ENCODE peak calls at places on chromosome 5, in eight cellular contexts. One of them, this sample, is unnamed. For H3K36me3, the result is how much of the 10 kb centered on the place peaks cover.

GRCh38 chr5:41246376-41246775 is 33.0 kb upstream of the C6 start:
- DNase-seq in upper lobe of right lung: no peak
- DNase-seq in fibroblast of lung: peak
- DNase-seq in GM23338: no peak
- DNase-seq in tibial nerve: no peak
- DNase-seq in heart right ventricle: no peak
- DNase-seq in MM.1S: no peak
- DNase-seq in transverse colon: no peak
- DNase-seq in this sample: no peak

GRCh38 chr5:18113724-18114123 is 479.5 kb downstream of the TAF11L14 start:
- DNase-seq in upper lobe of right lung: no peak
- DNase-seq in fibroblast of lung: peak
- DNase-seq in GM23338: peak
- DNase-seq in tibial nerve: no peak
- DNase-seq in heart right ventricle: no peak
- DNase-seq in MM.1S: no peak
- DNase-seq in transverse colon: no peak
- DNase-seq in this sample: no peak

GRCh38 chr5:132428147-132428482 is 58.6 kb downstream of the SLC22A5 start:
- DNase-seq in upper lobe of right lung: no peak
- DNase-seq in fibroblast of lung: no peak
- DNase-seq in GM23338: no peak
- DNase-seq in tibial nerve: no peak
- DNase-seq in heart right ventricle: no peak
- DNase-seq in MM.1S: no peak
- DNase-seq in transverse colon: no peak
- DNase-seq in this sample: no peak

GRCh38 chr5:12854386-12854785 is 950.1 kb upstream of the CTNND2 start:
- DNase-seq in upper lobe of right lung: no peak
- DNase-seq in fibroblast of lung: no peak
- DNase-seq in GM23338: no peak
- DNase-seq in tibial nerve: no peak
- DNase-seq in heart right ventricle: no peak
- DNase-seq in MM.1S: no peak
- DNase-seq in transverse colon: no peak
- DNase-seq in this sample: no peak

GRCh38 chr5:40687316-40687715 is 7.6 kb downstream of the PTGER4 start:
- DNase-seq in upper lobe of right lung: no peak
- DNase-seq in fibroblast of lung: no peak
- DNase-seq in GM23338: no peak
- DNase-seq in tibial nerve: no peak
- DNase-seq in heart right ventricle: no peak
- DNase-seq in MM.1S: no peak
- DNase-seq in transverse colon: no peak
- DNase-seq in this sample: no peak

GRCh38 chr5:125012727-125013451 is 266.4 kb upstream of the ZNF608 start:
- DNase-seq in upper lobe of right lung: no peak
- DNase-seq in fibroblast of lung: no peak
- DNase-seq in GM23338: no peak
- DNase-seq in tibial nerve: no peak
- DNase-seq in heart right ventricle: no peak
- DNase-seq in MM.1S: no peak
- DNase-seq in transverse colon: no peak
- DNase-seq in this sample: no peak

GRCh38 chr5:89338935-89339334 is 456.0 kb upstream of the MEF2C start:
- DNase-seq in upper lobe of right lung: no peak
- DNase-seq in fibroblast of lung: peak
- DNase-seq in GM23338: no peak
- DNase-seq in tibial nerve: no peak
- DNase-seq in heart right ventricle: no peak
- DNase-seq in MM.1S: no peak
- DNase-seq in transverse colon: no peak
- DNase-seq in this sample: no peak

GRCh38 chr5:100165309-100165708 is 369.9 kb upstream of the FAM174A start:
- DNase-seq in upper lobe of right lung: no peak
- DNase-seq in fibroblast of lung: peak
- DNase-seq in GM23338: no peak
- DNase-seq in tibial nerve: no peak
- DNase-seq in heart right ventricle: no peak
- DNase-seq in MM.1S: peak
- DNase-seq in transverse colon: no peak
- DNase-seq in this sample: no peak

GRCh38 chr5:122089096-122089495 is 11.0 kb upstream of the LOX start:
- DNase-seq in upper lobe of right lung: no peak
- DNase-seq in fibroblast of lung: peak
- DNase-seq in GM23338: no peak
- DNase-seq in tibial nerve: no peak
- DNase-seq in heart right ventricle: no peak
- DNase-seq in MM.1S: no peak
- DNase-seq in transverse colon: no peak
- DNase-seq in this sample: no peak

GRCh38 chr5:146890733-146891440 is 12.3 kb upstream of the PPP2R2B start:
- DNase-seq in upper lobe of right lung: no peak
- DNase-seq in fibroblast of lung: peak
- DNase-seq in GM23338: no peak
- DNase-seq in tibial nerve: no peak
- DNase-seq in heart right ventricle: no peak
- DNase-seq in MM.1S: no peak
- DNase-seq in transverse colon: no peak
- DNase-seq in this sample: no peak

GRCh38 chr5:147234098-147234824 is 565 bp upstream of the STK32A start:
- DNase-seq in upper lobe of right lung: no peak
- DNase-seq in fibroblast of lung: no peak
- DNase-seq in GM23338: peak
- DNase-seq in tibial nerve: no peak
- DNase-seq in heart right ventricle: no peak
- DNase-seq in MM.1S: no peak
- DNase-seq in transverse colon: no peak
- DNase-seq in this sample: no peak

GRCh38 chr5:167934561-167934971 is 356.9 kb upstream of the WWC1 start:
- DNase-seq in upper lobe of right lung: no peak
- DNase-seq in fibroblast of lung: peak
- DNase-seq in GM23338: no peak
- DNase-seq in tibial nerve: no peak
- DNase-seq in heart right ventricle: peak
- DNase-seq in MM.1S: no peak
- DNase-seq in transverse colon: peak
- DNase-seq in this sample: no peak

DNA sequence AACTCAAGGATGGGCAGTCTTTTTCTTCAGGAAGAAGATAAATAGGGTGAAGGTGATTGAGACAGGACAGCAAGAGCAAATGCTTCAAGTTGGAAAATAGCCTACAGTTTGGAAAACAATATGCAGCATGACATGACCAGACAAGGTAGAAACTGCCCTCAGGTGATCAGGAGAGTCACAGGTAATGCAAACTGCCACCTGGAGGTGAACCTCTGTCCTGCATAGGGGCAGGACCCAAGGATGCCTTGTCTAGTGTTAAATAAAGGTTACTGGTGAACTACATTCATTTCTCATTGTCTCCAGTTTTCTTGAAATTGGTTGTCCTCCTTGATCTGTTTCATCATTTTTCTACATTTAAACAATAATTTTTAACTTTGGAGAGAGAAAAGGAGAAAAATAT is 232.1 kb downstream of the SEMA5A start:
- DNase-seq in upper lobe of right lung: no peak
- DNase-seq in fibroblast of lung: no peak
- DNase-seq in GM23338: peak
- DNase-seq in tibial nerve: no peak
- DNase-seq in heart right ventricle: no peak
- DNase-seq in MM.1S: no peak
- DNase-seq in transverse colon: no peak
- DNase-seq in this sample: no peak
- TF ChIP-seq CTCF in upper lobe of right lung: no peak
- TF ChIP-seq CTCF in fibroblast of lung: no peak
- TF ChIP-seq CTCF in GM23338: peak
- TF ChIP-seq CTCF in tibial nerve: no peak
- TF ChIP-seq CTCF in heart right ventricle: no peak
- TF ChIP-seq CTCF in MM.1S: no peak
- TF ChIP-seq CTCF in transverse colon: no peak
- TF ChIP-seq CTCF in this sample: peak

DNA sequence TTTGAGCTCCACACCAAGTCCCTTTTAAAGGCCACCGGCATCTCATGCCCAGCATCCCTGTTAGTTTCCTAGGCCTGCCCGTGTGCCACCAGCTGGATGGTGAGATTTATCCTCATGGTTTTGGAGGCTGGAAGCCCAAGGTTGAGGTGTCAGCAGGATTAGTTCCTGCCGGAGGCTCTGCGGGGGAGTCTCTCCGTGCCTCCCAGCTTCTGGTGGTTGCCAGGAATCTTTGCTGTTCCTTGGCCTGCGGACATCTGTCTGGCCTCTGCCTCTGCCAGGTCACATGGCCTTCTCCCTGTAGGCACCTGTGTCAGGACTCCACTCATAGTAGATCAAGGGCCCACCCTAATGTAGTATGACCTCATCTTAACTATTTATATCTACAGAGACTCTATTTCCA is 45.4 kb downstream of the JADE2 start:
- DNase-seq in upper lobe of right lung: no peak
- DNase-seq in fibroblast of lung: no peak
- DNase-seq in GM23338: no peak
- DNase-seq in tibial nerve: no peak
- DNase-seq in heart right ventricle: no peak
- DNase-seq in MM.1S: no peak
- DNase-seq in transverse colon: no peak
- DNase-seq in this sample: no peak
- H3K36me3 ChIP-seq in upper lobe of right lung: half or more
- H3K36me3 ChIP-seq in fibroblast of lung: under half
- H3K36me3 ChIP-seq in GM23338: under half
- H3K36me3 ChIP-seq in tibial nerve: half or more
- H3K36me3 ChIP-seq in heart right ventricle: half or more
- H3K36me3 ChIP-seq in MM.1S: under half
- H3K36me3 ChIP-seq in transverse colon: under half
- H3K36me3 ChIP-seq in this sample: half or more

GRCh38 chr5:66144799-66145390 is 795 bp downstream of the SREK1 start:
- DNase-seq in upper lobe of right lung: no peak
- DNase-seq in fibroblast of lung: peak
- DNase-seq in GM23338: no peak
- DNase-seq in tibial nerve: no peak
- DNase-seq in heart right ventricle: no peak
- DNase-seq in MM.1S: no peak
- DNase-seq in transverse colon: no peak
- DNase-seq in this sample: peak

GRCh38 chr5:66144074-66144798 is at the start of gene SREK1:
- DNase-seq in upper lobe of right lung: peak
- DNase-seq in fibroblast of lung: peak
- DNase-seq in GM23338: peak
- DNase-seq in tibial nerve: peak
- DNase-seq in heart right ventricle: peak
- DNase-seq in MM.1S: peak
- DNase-seq in transverse colon: peak
- DNase-seq in this sample: peak

GRCh38 chr5:66139313-66139712 is 4.8 kb upstream of the SREK1 start:
- DNase-seq in upper lobe of right lung: no peak
- DNase-seq in fibroblast of lung: no peak
- DNase-seq in GM23338: no peak
- DNase-seq in tibial nerve: no peak
- DNase-seq in heart right ventricle: no peak
- DNase-seq in MM.1S: no peak
- DNase-seq in transverse colon: no peak
- DNase-seq in this sample: no peak

GRCh38 chr5:66143473-66144073 is 527 bp upstream of the SREK1 start:
- DNase-seq in upper lobe of right lung: no peak
- DNase-seq in fibroblast of lung: no peak
- DNase-seq in GM23338: no peak
- DNase-seq in tibial nerve: no peak
- DNase-seq in heart right ventricle: no peak
- DNase-seq in MM.1S: peak
- DNase-seq in transverse colon: no peak
- DNase-seq in this sample: no peak

DNA sequence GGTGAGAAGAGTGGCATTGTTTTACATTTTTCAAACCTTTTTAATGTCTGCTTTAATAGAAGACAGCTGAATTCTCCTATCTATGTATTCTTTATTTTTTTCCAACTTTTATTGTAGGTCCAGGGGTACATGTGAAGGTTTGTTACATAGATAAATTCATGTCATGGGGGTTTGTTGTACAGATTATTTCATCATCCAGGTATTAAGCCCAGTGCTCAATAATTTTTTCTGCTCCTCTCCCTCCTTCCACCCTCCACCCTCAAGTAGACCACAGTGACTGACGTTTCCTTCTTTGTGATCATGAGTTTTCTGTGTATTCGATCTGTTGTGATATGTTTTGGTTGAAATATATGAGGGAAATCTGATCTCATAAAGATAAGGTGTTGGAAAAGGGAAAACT is 1.7 kb upstream of the SREK1 start:
- DNase-seq in upper lobe of right lung: no peak
- DNase-seq in fibroblast of lung: no peak
- DNase-seq in GM23338: no peak
- DNase-seq in tibial nerve: no peak
- DNase-seq in heart right ventricle: no peak
- DNase-seq in MM.1S: no peak
- DNase-seq in transverse colon: no peak
- DNase-seq in this sample: no peak
- H3K27ac ChIP-seq in upper lobe of right lung: no peak
- H3K27ac ChIP-seq in fibroblast of lung: no peak
- H3K27ac ChIP-seq in GM23338: no peak
- H3K27ac ChIP-seq in tibial nerve: no peak
- H3K27ac ChIP-seq in heart right ventricle: no peak
- H3K27ac ChIP-seq in MM.1S: no peak
- H3K27ac ChIP-seq in transverse colon: no peak
- H3K27ac ChIP-seq in this sample: no peak

GRCh38 chr5:14671414-14671813 is 6.9 kb downstream of the OTULIN start:
- DNase-seq in upper lobe of right lung: no peak
- DNase-seq in fibroblast of lung: peak
- DNase-seq in GM23338: no peak
- DNase-seq in tibial nerve: no peak
- DNase-seq in heart right ventricle: no peak
- DNase-seq in MM.1S: peak
- DNase-seq in transverse colon: no peak
- DNase-seq in this sample: no peak

GRCh38 chr5:14672082-14672481 is 7.6 kb downstream of the OTULIN start:
- DNase-seq in upper lobe of right lung: no peak
- DNase-seq in fibroblast of lung: no peak
- DNase-seq in GM23338: no peak
- DNase-seq in tibial nerve: no peak
- DNase-seq in heart right ventricle: no peak
- DNase-seq in MM.1S: no peak
- DNase-seq in transverse colon: no peak
- DNase-seq in this sample: no peak

GRCh38 chr5:14672508-14673394 is 8.2 kb downstream of the OTULIN start:
- DNase-seq in upper lobe of right lung: no peak
- DNase-seq in fibroblast of lung: peak
- DNase-seq in GM23338: peak
- DNase-seq in tibial nerve: no peak
- DNase-seq in heart right ventricle: no peak
- DNase-seq in MM.1S: no peak
- DNase-seq in transverse colon: no peak
- DNase-seq in this sample: no peak

GRCh38 chr5:14675309-14675708 is 10.8 kb downstream of the OTULIN start:
- DNase-seq in upper lobe of right lung: no peak
- DNase-seq in fibroblast of lung: peak
- DNase-seq in GM23338: no peak
- DNase-seq in tibial nerve: no peak
- DNase-seq in heart right ventricle: no peak
- DNase-seq in MM.1S: no peak
- DNase-seq in transverse colon: no peak
- DNase-seq in this sample: no peak

DNA sequence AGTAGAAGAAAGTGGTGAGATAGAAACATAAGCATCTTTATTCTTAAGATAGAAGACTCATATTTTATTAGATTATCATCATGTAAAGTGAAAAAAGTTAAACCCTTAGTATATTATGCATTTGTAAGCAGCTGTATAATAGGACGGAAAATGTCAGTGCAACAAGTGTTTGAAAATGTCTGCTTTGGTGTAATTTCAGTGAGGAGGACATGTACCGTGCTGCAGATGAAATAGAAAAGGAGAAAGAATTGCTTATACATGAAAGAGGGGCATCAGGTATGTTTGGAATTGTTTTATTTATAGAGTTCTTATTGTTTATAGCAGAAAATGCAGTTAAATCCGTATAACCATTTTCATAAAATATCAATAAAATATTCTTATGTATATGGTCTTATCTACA is 8.9 kb downstream of the OTULIN start:
- DNase-seq in upper lobe of right lung: no peak
- DNase-seq in fibroblast of lung: no peak
- DNase-seq in GM23338: no peak
- DNase-seq in tibial nerve: no peak
- DNase-seq in heart right ventricle: no peak
- DNase-seq in MM.1S: no peak
- DNase-seq in transverse colon: no peak
- DNase-seq in this sample: no peak
- TF ChIP-seq CTCF in upper lobe of right lung: no peak
- TF ChIP-seq CTCF in fibroblast of lung: no peak
- TF ChIP-seq CTCF in GM23338: no peak
- TF ChIP-seq CTCF in tibial nerve: no peak
- TF ChIP-seq CTCF in heart right ventricle: no peak
- TF ChIP-seq CTCF in MM.1S: no peak
- TF ChIP-seq CTCF in transverse colon: no peak
- TF ChIP-seq CTCF in this sample: no peak